ENCODE peak calls at places on chromosomes 1 and 21, in seven cellular contexts. I is endothelial cell; H is progenitor cell of endocrine pancreas; L is CD4-positive, alpha-beta T cell; G is endothelial cell of umbilical vein; E is cardiac muscle cell; Y is heart left ventricle. W is an unnamed sample.

GRCh38 chr1:45275054-45275453 is 51.6 kb upstream of the HPDL start:
- DNase-seq in Y (no peak), E (no peak), I (no peak), G (no peak), H (no peak), L (no peak), W (no peak)

GRCh38 chr1:41758904-41759548 is 159.7 kb downstream of the HIVEP3 start:
- DNase-seq in L (no peak), G (peak; percentile 9), H (no peak), I (no peak), Y (no peak), E (no peak), W (no peak)

GRCh38 chr1:34129630-34130029 is 35.4 kb downstream of the CSMD2 start:
- DNase-seq in H (no peak), I (no peak), Y (no peak), L (no peak), E (no peak), G (no peak), W (no peak)

GRCh38 chr1:210347112-210347511 is 18.4 kb downstream of the HHAT start:
- DNase-seq in H (no peak), E (no peak), G (no peak), I (no peak), L (no peak), Y (no peak), W (no peak)

GRCh38 chr1:239952348-239953307 is 139.1 kb upstream of the FMN2 start:
- DNase-seq in L (no peak), I (peak; percentile 36), Y (no peak), H (peak; percentile 26), E (peak; percentile 14), G (no peak), W (peak; percentile 17)

GRCh38 chr1:65668368-65668767 is 124.3 kb upstream of the PDE4B start:
- DNase-seq in G (no peak), Y (no peak), H (no peak), E (no peak), L (no peak), I (no peak), W (no peak)

GRCh38 chr21:41612674-41613250 is 104.8 kb upstream of the TMPRSS2 start:
- DNase-seq in G (no peak), Y (peak; percentile 77), L (no peak), H (peak; percentile 65), I (peak; percentile 74), E (peak; percentile 65), W (peak; percentile 73)

GRCh38 chr1:39321979-39322378 is 117.5 kb downstream of the MACF1 start:
- DNase-seq in I (no peak), L (no peak), Y (no peak), E (no peak), H (no peak), G (no peak), W (no peak)

DNA sequence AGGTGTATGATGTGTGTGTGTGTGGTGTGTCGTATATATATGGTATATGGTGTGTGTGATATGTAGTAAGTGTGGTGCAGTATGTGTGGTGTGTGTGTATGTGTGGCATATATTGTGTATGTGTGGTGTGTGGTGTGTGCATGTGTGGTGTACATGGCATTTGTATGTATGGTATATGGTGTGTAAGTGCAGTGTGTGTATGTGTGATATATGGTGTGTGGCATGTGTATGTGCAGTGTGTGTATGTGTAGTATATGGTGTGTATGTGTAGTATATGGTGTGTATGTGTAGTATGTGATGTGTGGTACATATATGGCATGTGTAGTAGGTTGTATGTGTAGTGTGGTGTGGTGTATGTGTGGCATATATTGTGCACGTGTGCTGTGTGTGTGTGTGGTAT is 74.9 kb downstream of the OLFML3 start:
- DNase-seq in Y (no peak), H (no peak), L (no peak), G (no peak), E (no peak), I (no peak), W (no peak)
- TF ChIP-seq CTCF in Y (no peak), H (no peak), L (no peak), G (no peak), E (no peak), I (no peak), W (no peak)

GRCh38 chr21:39439232-39439631 is 6.3 kb downstream of the LCA5L start:
- DNase-seq in I (no peak), L (no peak), H (no peak), E (no peak), Y (no peak), G (no peak), W (no peak)

GRCh38 chr21:39445339-39446269 is at the start of gene LCA5L:
- DNase-seq in L (peak; percentile 86), E (peak; percentile 97), G (peak; percentile 90), I (peak; percentile 98), H (peak; percentile 95), Y (peak; percentile 94), W (peak; percentile 93)

GRCh38 chr21:39447264-39447663 is 1.7 kb upstream of the LCA5L start:
- DNase-seq in L (no peak), I (no peak), H (no peak), Y (no peak), E (no peak), G (no peak), W (no peak)

GRCh38 chr21:39444406-39445145 is 1.0 kb downstream of the LCA5L start:
- DNase-seq in E (peak; percentile 91), I (peak; percentile 11), L (no peak), G (peak; percentile 39), H (no peak), Y (no peak), W (no peak)

DNA sequence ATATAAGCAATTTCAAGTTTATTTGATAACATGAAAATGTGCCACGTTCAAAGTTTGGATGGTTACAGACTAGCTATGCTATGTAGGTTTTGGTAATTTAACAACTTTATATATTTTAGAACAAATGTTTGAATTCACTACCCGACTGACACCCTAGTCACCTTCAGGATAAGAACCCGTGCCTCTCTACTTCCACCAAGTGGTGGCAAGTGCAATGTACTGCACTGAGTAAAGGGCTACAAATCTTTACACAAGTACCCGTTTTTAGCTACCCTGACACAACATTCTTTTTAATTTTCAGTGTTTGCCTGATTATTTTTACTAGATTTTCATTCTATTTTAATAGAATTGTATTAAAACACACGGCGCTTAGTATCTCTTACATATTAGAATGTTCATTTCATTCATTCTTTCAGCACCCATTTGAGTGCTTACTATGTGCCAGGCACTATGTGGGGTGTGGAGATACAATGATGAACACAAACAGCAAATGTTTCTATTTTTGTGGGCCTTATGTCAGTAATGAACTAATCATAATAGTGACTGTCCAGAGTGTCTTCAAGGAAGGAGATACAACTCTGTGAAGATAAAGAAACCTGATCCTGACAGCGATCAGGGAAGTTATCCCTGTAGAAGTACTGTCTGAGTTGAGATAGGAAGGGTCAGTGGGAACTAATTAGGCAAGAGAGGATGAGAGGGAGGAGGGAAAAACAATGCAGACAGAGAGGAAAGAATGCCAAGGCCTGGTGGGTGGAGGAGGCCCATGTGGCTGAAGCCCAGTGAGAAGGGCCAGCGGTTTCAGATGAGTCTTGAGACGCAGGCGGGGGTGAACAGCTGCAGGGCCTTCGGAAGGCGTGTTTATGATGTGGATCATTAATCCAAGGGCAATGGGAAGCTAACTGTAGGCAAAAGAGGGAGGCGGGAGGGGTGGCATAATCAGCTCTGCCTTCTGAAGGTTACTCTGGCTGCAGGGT is 3.8 kb downstream of the LCA5L start:
- DNase-seq in Y (no peak), I (peak; percentile 38), H (no peak), L (no peak), G (peak; percentile 47), E (peak; percentile 66), W (peak; percentile 40)
- TF ChIP-seq CTCF in Y (peak; percentile 62), I (peak; percentile 63), H (peak; percentile 83), L (peak; percentile 74), G (peak; percentile 71), E (peak; percentile 86), W (peak; percentile 69)

DNA sequence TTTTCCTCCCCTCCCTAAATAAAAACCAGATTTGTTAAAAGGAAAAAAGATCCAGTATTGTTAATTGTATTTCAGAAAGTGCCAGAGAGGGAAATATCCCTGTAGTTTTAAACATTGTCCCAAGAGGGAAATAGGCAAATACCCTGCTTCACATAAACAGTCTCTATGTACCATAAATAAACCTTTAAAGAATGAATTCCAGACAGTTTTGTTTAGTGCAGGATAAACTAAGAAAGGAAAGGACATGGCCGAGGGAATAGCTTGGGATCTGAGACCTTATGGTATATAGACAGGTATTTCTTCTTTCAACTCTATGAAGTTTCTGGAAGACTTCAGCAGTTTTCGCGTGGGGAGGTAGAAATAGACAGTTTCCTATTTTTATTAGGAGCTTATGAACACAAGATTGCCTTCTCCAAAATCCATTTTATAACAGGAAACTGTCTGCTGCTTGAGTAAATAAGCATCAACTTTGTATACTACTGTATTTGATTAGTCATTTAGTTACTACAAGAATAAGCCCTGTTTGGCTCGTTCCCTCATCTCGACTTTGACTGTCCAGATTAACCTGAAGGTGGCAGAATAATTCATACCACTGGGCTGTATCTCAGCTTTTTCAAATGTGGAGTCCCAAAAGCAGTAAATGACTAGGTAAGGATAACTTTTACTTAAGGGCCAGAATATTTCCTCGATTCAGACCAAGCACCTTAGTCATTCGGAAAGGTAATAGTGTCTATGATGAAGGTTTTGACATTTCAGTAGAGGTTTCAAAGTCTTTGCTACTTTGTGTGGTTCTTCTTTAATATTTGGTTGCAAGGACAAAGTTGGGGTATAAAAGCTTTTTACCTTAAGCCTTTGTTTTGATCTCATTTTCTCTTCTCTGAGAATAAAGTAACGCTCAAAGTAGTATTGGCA is 177.5 kb downstream of the VPS13D start:
- DNase-seq in G (peak; percentile 91), I (no peak), L (no peak), E (no peak), H (no peak), Y (no peak), W (peak; percentile 49)
- TF ChIP-seq CTCF in G (peak; percentile 23), I (no peak), L (peak; percentile 54), E (peak; percentile 45), H (no peak), Y (peak; percentile 58), W (no peak)

GRCh38 chr1:153962088-153963029 is 978 bp downstream of the SLC39A1 start:
- DNase-seq in E (no peak), G (peak; percentile 48), I (no peak), Y (no peak), H (no peak), L (no peak), W (peak; percentile 68)
- TF ChIP-seq CTCF in E (no peak), G (no peak), I (no peak), Y (no peak), H (no peak), L (no peak), W (no peak)

W was measured in body of pancreas.